ENCODE peak calls at places on chromosomes 2 and 18, in seven cellular contexts. V is fibroblast of mammary gland, Q is suprapubic skin, M is lung, F is prostate gland, J is left lung, E is heart left ventricle. O is an unnamed sample.

GRCh38 chr2:113138428-113139322 is 11.3 kb downstream of the IL1RN start:
- DNase-seq in V (peak; percentile 71), Q (no peak), M (peak; percentile 56), F (peak; percentile 75), J (no peak), E (peak; percentile 25), O (peak; percentile 32)

GRCh38 chr18:58026395-58026794 is 17.6 kb upstream of the NEDD4L start:
- DNase-seq in V (no peak), Q (no peak), M (no peak), F (no peak), J (no peak), E (no peak), O (no peak)

GRCh38 chr2:3651686-3652516 is 6.1 kb upstream of the ALLC start:
- DNase-seq in V (peak; percentile 26), Q (no peak), M (peak; percentile 39), F (peak; percentile 46), J (peak; percentile 49), E (peak; percentile 37), O (no peak)

GRCh38 chr2:126852361-126852760 is 46.3 kb upstream of the TEX51 start:
- DNase-seq in V (no peak), Q (no peak), M (no peak), F (no peak), J (no peak), E (no peak), O (no peak)

GRCh38 chr2:44582363-44583008 is 220.7 kb downstream of the CAMKMT start:
- DNase-seq in V (peak; percentile 58), Q (no peak), M (no peak), F (peak; percentile 32), J (no peak), E (no peak), O (no peak)

GRCh38 chr18:66548747-66549146 is 55.1 kb downstream of the CDH19 start:
- DNase-seq in V (no peak), Q (no peak), M (no peak), F (no peak), J (no peak), E (no peak), O (no peak)

GRCh38 chr18:27298215-27298804 is 113.2 kb upstream of the CHST9 start:
- DNase-seq in V (no peak), Q (no peak), M (no peak), F (no peak), J (no peak), E (no peak), O (no peak)

GRCh38 chr2:72211359-72211758 is 63.7 kb upstream of the CYP26B1 start:
- DNase-seq in V (no peak), Q (no peak), M (no peak), F (no peak), J (no peak), E (no peak), O (no peak)

GRCh38 chr2:241799522-241800197 is 9.3 kb upstream of the NEU4 start:
- DNase-seq in V (no peak), Q (no peak), M (peak; percentile 26), F (no peak), J (peak; percentile 26), E (no peak), O (no peak)

GRCh38 chr2:42360890-42361727 is at the start of gene COX7A2L:
- DNase-seq in V (peak; percentile 97), Q (peak; percentile 98), M (peak; percentile 97), F (peak; percentile 97), J (peak; percentile 98), E (peak; percentile 96), O (peak; percentile 93)
- TF ChIP-seq CTCF in V (peak; percentile 34), Q (no peak), M (peak; percentile 22), F (peak; percentile 14), J (no peak), E (peak; percentile 57), O (peak; percentile 33)

GRCh38 chr2:198604599-198604998 is 800.2 kb downstream of the PLCL1 start:
- DNase-seq in V (no peak), Q (no peak), M (no peak), F (no peak), J (no peak), E (no peak), O (no peak)
- H3K4me3 ChIP-seq in V (no peak overlapping the region), Q (no peak overlapping the region), M (no peak overlapping the region), F (no peak overlapping the region), J (no peak overlapping the region), E (no peak overlapping the region), O (no peak overlapping the region)

GRCh38 chr2:38505779-38506178 is 96.9 kb downstream of the HNRNPLL start:
- DNase-seq in V (peak; percentile 95), Q (peak; percentile 77), M (peak; percentile 51), F (peak; percentile 35), J (peak; percentile 60), E (peak; percentile 23), O (peak; percentile 52)

GRCh38 chr2:38509947-38510326 is 92.8 kb downstream of the HNRNPLL start:
- DNase-seq in V (no peak), Q (no peak), M (no peak), F (no peak), J (no peak), E (no peak), O (no peak)

GRCh38 chr2:38507712-38508111 is 95.0 kb downstream of the HNRNPLL start:
- DNase-seq in V (no peak), Q (no peak), M (no peak), F (no peak), J (no peak), E (no peak), O (no peak)

GRCh38 chr2:38509322-38509946 is 93.3 kb downstream of the HNRNPLL start:
- DNase-seq in V (peak; percentile 89), Q (no peak), M (no peak), F (no peak), J (no peak), E (no peak), O (no peak)

GRCh38 chr2:38508311-38509039 is 94.3 kb downstream of the HNRNPLL start:
- DNase-seq in V (peak; percentile 91), Q (peak; percentile 93), M (peak; percentile 88), F (peak; percentile 79), J (peak; percentile 86), E (peak; percentile 87), O (no peak)
- TF ChIP-seq CTCF in V (peak; percentile 28), Q (peak; percentile 11), M (peak; percentile 51), F (peak; percentile 33), J (peak; percentile 45), E (peak; percentile 55), O (peak; percentile 28)

GRCh38 chr2:235661136-235661535 is 167.3 kb downstream of the AGAP1 start:
- DNase-seq in V (peak; percentile 44), Q (no peak), M (no peak), F (no peak), J (no peak), E (no peak), O (no peak)

GRCh38 chr2:235659767-235660322 is 166.0 kb downstream of the AGAP1 start:
- DNase-seq in V (peak; percentile 88), Q (peak; percentile 86), M (no peak), F (no peak), J (peak; percentile 60), E (no peak), O (peak; percentile 66)

GRCh38 chr2:235660484-235661081 is 166.7 kb downstream of the AGAP1 start:
- DNase-seq in V (no peak), Q (no peak), M (no peak), F (no peak), J (no peak), E (no peak), O (no peak)

GRCh38 chr2:235661538-235661937 is 167.7 kb downstream of the AGAP1 start:
- DNase-seq in V (no peak), Q (no peak), M (no peak), F (no peak), J (no peak), E (no peak), O (no peak)

DNA sequence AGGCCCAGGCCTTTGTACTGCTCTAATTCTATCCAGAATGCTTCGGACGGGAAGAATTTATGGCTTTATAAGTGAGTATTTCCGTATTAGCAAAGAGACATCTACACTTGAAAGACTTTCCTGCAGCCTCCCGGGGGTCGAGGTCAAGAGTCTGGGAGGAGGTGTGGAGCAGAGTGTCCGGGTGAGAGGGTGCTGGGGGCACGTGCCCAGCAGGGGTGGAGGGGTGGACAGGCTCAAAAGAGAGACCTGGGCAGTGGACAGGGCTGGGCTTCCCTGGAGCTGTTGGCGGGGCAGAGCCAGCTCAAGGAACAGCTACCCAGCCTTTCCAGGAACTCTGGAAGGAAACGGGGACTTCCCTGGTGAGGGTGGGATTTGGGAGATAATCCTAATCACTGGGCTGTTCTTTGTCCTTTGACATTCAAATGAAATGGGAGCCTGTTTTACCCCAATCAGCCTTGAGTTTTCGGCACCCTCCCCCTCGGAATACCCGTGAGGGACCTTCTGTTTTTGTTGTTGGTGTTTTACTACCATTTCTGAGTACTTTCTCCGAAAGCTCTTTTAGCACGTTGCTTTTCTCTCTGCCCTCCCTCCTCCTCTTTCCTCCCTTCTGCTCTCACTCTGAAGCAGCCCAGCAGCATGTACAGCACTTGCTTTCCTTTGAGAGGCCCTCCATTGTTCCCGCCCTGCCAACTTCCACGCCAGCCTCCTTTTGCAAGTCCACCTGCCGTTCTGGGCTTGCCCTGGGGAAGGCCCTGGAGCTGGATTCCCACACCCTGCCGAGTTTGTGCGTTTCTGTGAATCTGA is 164.7 kb downstream of the AGAP1 start:
- DNase-seq in V (no peak), Q (no peak), M (peak; percentile 68), F (no peak), J (peak; percentile 58), E (no peak), O (no peak)
- H3K4me3 ChIP-seq in V (no peak overlapping the region), Q (no peak overlapping the region), M (no peak overlapping the region), F (no peak overlapping the region), J (no peak overlapping the region), E (no peak overlapping the region), O (no peak overlapping the region)

DNA sequence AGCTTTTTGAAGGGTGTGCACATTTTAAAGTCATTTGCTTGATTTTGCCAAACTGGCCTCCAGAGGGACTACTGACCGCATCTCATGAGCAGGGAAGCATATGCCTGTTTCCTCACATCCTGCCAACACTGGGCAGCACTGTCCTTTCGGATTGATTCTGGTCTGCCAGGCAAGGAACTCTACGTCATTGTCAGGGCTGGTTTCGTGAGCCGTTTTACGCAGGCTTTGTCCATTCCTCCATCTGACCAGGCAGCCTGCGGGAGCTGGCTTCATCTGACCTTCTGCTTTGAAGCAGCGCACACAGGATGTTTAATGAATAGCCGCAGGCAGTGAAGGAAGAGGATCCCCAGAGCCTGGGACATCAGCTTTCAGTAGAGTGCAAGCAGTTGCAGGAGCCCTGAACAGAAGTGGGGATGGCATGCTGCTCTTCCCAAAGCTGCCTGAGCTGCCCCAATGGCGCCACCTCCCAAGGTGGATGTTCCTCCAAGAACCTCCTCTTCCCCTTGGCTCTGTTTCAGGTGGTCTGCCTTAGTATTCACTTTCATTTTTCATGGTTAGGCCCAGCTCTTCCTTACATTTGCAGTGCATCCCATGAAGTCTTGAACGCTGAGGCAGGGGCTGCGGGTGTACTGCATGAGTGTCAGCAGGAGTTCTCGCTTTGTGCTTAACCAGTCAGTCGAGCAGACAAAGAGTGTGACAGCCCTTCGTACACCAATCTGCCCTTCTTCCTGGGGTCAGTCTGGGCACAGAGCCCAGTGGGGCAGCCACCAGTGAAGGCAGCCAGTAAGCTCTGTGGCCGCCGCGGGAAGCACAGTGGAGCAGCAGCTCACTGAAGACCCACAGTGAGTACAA is 46.5 kb upstream of the SEMA4C start:
- DNase-seq in V (no peak), Q (no peak), M (no peak), F (no peak), J (no peak), E (no peak), O (no peak)
- TF ChIP-seq CTCF in V (no peak), Q (peak; percentile 15), M (no peak), F (peak; percentile 7), J (no peak), E (no peak), O (no peak)